ENCODE peak calls at places on chromosomes 2 and 18, in seven cellular contexts. W, T, U, J, K, O and A are unnamed samples.

GRCh38 chr18:24878289-24878688 is 417.9 kb downstream of the HRH4 start:
- DNase-seq in W (no peak), T (peak), U (no peak), J (no peak), K (no peak), O (no peak), A (no peak)

GRCh38 chr2:193482557-193482956 is 1287.8 kb upstream of the TMEFF2 start:
- DNase-seq in W (no peak), T (no peak), U (no peak), J (no peak), K (no peak), O (no peak), A (no peak)

GRCh38 chr2:37246205-37246604 is 14.7 kb downstream of the NDUFAF7 start:
- DNase-seq in W (no peak), T (no peak), U (no peak), J (no peak), K (no peak), O (no peak), A (no peak)

GRCh38 chr2:17672583-17673317 is 80.9 kb downstream of the SMC6 start:
- DNase-seq in W (no peak), T (no peak), U (no peak), J (no peak), K (no peak), O (no peak), A (no peak)

GRCh38 chr18:61738488-61738887 is 154.3 kb downstream of the RNF152 start:
- DNase-seq in W (no peak), T (no peak), U (no peak), J (no peak), K (no peak), O (no peak), A (no peak)

GRCh38 chr2:84443477-84443876 is 15.6 kb downstream of the SUCLG1 start:
- DNase-seq in W (no peak), T (no peak), U (no peak), J (no peak), K (no peak), O (no peak), A (no peak)

GRCh38 chr2:145431181-145431951 is 911.4 kb upstream of the ZEB2 start:
- DNase-seq in W (no peak), T (peak), U (no peak), J (no peak), K (no peak), O (peak), A (no peak)

GRCh38 chr2:32064021-32064678 is 794 bp downstream of the SPAST start:
- DNase-seq in W (peak), T (peak), U (no peak), J (peak), K (peak), O (no peak), A (no peak)

GRCh38 chr18:25503567-25504081 is 151.7 kb upstream of the ZNF521 start:
- DNase-seq in W (peak), T (peak), U (no peak), J (no peak), K (peak), O (peak), A (peak)

GRCh38 chr2:207142461-207142860 is 23.3 kb downstream of the KLF7 start:
- DNase-seq in W (no peak), T (no peak), U (no peak), J (no peak), K (no peak), O (no peak), A (peak)

GRCh38 chr2:137724879-137725278 is 239.4 kb upstream of the HNMT start:
- DNase-seq in W (no peak), T (no peak), U (no peak), J (no peak), K (no peak), O (no peak), A (no peak)

GRCh38 chr2:35428548-35428947 is 927.0 kb upstream of the CRIM1 start:
- DNase-seq in W (peak), T (peak), U (peak), J (peak), K (no peak), O (peak), A (no peak)

GRCh38 chr2:20439503-20439902 is 7.4 kb upstream of the RHOB start:
- DNase-seq in W (peak), T (no peak), U (no peak), J (no peak), K (peak), O (no peak), A (peak)

GRCh38 chr2:50490991-50491390 is 540.9 kb downstream of the NRXN1 start:
- DNase-seq in W (no peak), T (no peak), U (no peak), J (no peak), K (no peak), O (no peak), A (no peak)

GRCh38 chr2:107712857-107713256 is 113.8 kb upstream of the RGPD4 start:
- DNase-seq in W (no peak), T (no peak), U (no peak), J (no peak), K (no peak), O (no peak), A (no peak)

GRCh38 chr2:43107679-43108078 is 118.7 kb downstream of the ZFP36L2 start:
- DNase-seq in W (no peak), T (no peak), U (no peak), J (no peak), K (peak), O (no peak), A (no peak)

GRCh38 chr2:43104106-43104505 is 122.3 kb downstream of the ZFP36L2 start:
- DNase-seq in W (no peak), T (no peak), U (no peak), J (no peak), K (peak), O (no peak), A (no peak)

GRCh38 chr2:43106767-43107527 is 119.5 kb downstream of the ZFP36L2 start:
- DNase-seq in W (no peak), T (no peak), U (no peak), J (no peak), K (peak), O (no peak), A (peak)

GRCh38 chr2:43104763-43105162 is 121.6 kb downstream of the ZFP36L2 start:
- DNase-seq in W (no peak), T (no peak), U (no peak), J (no peak), K (peak), O (no peak), A (no peak)

DNA sequence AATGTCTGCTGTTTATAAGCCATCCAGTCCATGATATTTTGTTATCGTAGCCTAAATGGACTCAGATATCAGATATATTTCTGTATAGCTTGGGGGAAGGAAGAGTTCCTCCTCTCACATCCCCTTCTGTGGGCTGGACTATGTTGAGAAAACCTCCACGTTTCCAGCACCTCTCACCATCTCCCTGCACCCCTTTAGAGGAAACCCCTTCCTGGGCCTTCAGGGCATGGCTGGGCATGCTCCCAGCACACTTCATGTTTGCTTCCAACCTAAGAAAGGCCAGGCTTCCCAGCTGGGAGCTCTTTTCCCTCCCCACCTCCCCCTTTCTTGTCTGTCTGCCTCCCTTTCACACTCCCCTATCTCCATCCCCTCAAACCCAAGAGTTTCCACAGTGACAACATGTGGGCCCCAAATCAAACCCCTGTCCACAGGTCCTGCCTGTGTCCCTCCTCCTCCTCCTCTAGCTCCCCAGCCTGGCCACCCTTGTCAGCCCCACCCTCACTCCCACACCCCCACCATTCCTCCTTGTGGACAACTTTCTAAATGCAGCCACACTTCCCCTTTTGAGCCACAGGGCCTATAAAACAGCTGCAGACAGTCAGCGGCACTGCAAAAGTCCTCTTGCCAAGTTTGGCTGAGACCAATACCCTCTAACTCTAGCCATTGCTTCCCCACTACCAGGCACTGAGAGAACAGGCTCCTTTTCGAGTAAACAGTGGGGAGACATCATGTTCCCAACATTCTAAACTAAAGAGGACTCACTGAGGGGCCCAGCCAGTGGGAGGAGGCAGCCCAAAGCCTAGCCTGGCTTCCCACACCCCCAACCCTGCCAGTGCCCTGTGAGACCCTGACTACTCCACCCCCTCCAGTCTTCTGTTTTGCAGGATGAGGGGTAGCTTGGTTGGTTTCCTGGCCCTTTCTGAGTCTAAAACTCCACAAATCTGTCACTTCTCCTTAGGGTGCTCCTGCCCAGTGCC is 120.5 kb downstream of the ZFP36L2 start:
- DNase-seq in W (peak), T (peak), U (peak), J (peak), K (peak), O (no peak), A (no peak)
- TF ChIP-seq POLR2AphosphoS5 in W (peak), T (no peak), U (peak), J (no peak), K (peak), O (no peak), A (peak)

DNA sequence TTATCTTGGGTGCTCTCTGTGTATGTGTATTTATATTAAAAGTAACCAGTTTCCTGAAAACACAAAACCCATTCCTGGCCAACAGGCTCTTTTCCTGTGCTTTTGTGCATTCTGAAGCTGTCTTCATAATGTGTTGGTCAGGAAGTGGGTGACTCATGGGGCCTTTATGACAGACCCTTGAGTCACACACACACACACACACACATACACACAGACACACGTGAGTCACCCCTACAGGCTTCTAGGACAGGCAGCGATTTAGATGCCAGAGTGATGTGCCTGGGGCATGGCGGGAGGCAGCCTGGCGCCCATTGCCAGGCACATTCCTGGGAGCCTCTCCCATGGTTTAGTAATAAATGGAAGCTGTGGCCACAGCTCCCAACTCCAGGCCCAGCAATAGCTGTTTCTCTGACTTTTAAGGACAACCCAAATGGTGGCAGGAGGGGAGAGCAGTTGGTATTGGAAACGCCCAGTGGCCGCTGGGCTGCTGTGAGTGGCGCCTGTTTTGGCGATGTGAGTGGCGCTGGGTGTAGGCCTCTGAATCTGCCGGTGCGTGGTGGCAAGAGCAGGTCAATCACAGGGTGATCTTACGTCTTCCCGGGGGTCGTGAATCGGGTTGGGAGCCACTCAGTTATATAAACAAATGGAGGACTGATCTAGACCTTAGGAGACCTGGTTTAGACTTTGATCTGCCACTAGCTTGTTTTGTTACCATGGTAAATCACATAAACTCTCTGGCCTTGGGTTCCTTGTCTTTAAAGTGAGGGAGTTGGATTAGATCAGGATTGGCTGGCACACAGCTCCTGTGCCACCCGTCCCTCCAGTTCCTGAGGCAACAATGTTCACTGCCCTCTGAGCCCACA is 150.7 kb upstream of the DLX2 start:
- DNase-seq in W (peak), T (peak), U (peak), J (peak), K (no peak), O (no peak), A (peak)
- TF ChIP-seq EP300 in W (no peak), T (peak), U (no peak), J (peak), K (no peak), O (no peak), A (peak)

GRCh38 chr2:109689182-109689935 is 75.2 kb downstream of the SOWAHC start:
- DNase-seq in W (peak), T (no peak), U (no peak), J (no peak), K (peak), O (no peak), A (no peak)
- H3K4me3 ChIP-seq in W (no peak), T (no peak), U (no peak), J (no peak), K (no peak), O (no peak), A (no peak)

GRCh38 chr2:42361728-42362298 is 796 bp upstream of the COX7A2L start:
- DNase-seq in W (no peak), T (no peak), U (no peak), J (no peak), K (no peak), O (no peak), A (no peak)

GRCh38 chr2:42360493-42360889 is 526 bp downstream of the COX7A2L start:
- DNase-seq in W (no peak), T (no peak), U (no peak), J (no peak), K (no peak), O (no peak), A (no peak)

GRCh38 chr2:42359894-42360483 is 1.0 kb downstream of the COX7A2L start:
- DNase-seq in W (no peak), T (no peak), U (no peak), J (peak), K (no peak), O (no peak), A (no peak)

GRCh38 chr2:42360890-42361727 is at the start of gene COX7A2L:
- DNase-seq in W (peak), T (peak), U (peak), J (peak), K (peak), O (peak), A (peak)

DNA sequence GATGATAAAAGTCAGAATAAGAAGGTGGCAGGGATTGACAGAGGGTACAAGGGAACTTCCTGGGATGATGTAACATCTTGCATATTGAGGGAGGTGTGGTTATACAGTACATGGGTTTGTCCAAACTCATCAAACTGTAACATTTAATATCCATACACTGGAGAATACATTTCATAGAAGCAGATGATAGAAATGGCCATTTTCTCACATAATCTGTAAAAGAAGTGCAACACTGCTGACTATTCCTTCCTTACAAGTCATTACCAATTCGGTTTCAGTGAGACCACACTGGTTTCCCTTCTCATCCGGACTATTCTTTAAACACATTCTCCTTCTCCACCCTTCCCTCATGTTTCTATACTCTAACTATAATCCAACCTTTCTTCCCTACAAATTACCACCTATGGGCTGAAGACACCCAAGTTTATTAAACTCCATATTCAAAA is 1.7 kb downstream of the COX7A2L start:
- DNase-seq in W (no peak), T (no peak), U (no peak), J (no peak), K (no peak), O (no peak), A (no peak)
- TF ChIP-seq POLR2AphosphoS5 in W (no peak), T (no peak), U (no peak), J (no peak), K (no peak), O (no peak), A (no peak)

DNA sequence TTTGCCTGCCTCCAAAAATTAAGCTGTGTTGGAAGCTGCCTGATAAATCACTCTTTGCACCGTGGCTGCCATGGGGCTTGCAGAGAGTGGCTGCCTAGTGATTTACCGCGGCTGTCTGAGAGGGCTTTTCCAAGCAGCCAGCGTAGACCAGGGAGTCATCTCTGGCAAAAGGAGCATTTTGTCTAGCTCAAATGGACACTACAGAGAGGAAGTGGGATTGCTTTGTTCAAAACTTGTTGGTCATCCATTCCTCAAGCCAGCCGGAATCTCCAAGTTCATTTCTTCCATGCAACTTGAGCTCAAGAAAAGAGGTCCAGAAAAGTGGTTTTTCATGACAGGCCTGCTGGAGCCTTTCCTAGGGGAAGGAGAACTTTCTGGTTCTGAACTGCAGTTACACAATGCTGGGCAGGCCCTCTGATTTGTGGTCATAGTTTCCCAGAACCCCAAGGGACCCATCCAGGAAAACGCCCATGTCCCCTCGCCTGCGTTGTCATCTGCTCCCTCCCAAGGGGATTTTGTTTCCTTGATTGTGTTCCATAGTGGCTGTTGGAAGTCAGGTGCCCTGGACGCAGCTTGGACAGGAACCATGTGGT is 108.1 kb downstream of the TRIB2 start:
- DNase-seq in W (peak), T (no peak), U (no peak), J (no peak), K (peak), O (no peak), A (no peak)
- TF ChIP-seq EP300 in W (peak), T (no peak), U (peak), J (no peak), K (peak), O (no peak), A (no peak)